ENCODE peak calls at places on chromosomes 3 and 15, in seven cellular contexts. B is mucosa of descending colon; E is GM23248; M is PC-3; R is cardiac fibroblast; S is AG04450; X is CD8-positive, alpha-beta memory T cell. D is an unnamed sample.

GRCh38 chr15:49826640-49827281 is 205.9 kb downstream of the DTWD1 start:
- DNase-seq in S (no peak), R (no peak), E (no peak), B (no peak), M (no peak), X (no peak), D (no peak)

GRCh38 chr3:99549918-99550603 is 88.3 kb upstream of the COL8A1 start:
- DNase-seq in S (no peak), R (peak; percentile 58), M (no peak), E (peak; percentile 57), X (no peak), B (no peak), D (no peak)

GRCh38 chr15:33737687-33738606 is 230.3 kb upstream of the CHRM5 start:
- DNase-seq in R (peak; percentile 41), S (no peak), B (no peak), M (peak; percentile 74), E (peak; percentile 49), X (no peak), D (no peak)

GRCh38 chr15:64930778-64931240 is 19.1 kb downstream of the ANKDD1A start:
- DNase-seq in E (peak; percentile 17), B (no peak), R (peak; percentile 69), M (no peak), S (peak; percentile 11), X (no peak), D (peak; percentile 70)

GRCh38 chr15:29638011-29638410 is 184.3 kb downstream of the TJP1 start:
- DNase-seq in R (no peak), M (no peak), S (no peak), E (no peak), B (no peak), X (no peak), D (no peak)

GRCh38 chr15:58611731-58612676 is 137.5 kb downstream of the ADAM10 start:
- DNase-seq in E (no peak), S (no peak), R (no peak), X (no peak), B (no peak), M (no peak), D (no peak)

GRCh38 chr15:70523634-70524033 is 239.7 kb downstream of the UACA start:
- DNase-seq in M (no peak), S (no peak), R (no peak), B (no peak), E (no peak), X (no peak), D (no peak)

GRCh38 chr3:126616931-126617330 is 38.0 kb downstream of the TXNRD3 start:
- DNase-seq in M (peak; percentile 3), E (no peak), B (no peak), S (no peak), X (no peak), R (no peak), D (no peak)

GRCh38 chr15:52709172-52709979 is 30.2 kb upstream of the ATOSA start:
- DNase-seq in R (no peak), X (no peak), B (peak; percentile 68), E (no peak), M (no peak), S (no peak), D (no peak)

GRCh38 chr3:168088106-168088722 is 7.5 kb downstream of the GOLIM4 start:
- DNase-seq in R (no peak), X (no peak), M (no peak), B (no peak), E (peak; percentile 39), S (no peak), D (no peak)

GRCh38 chr3:72336821-72337479 is 511.3 kb downstream of the SHQ1 start:
- DNase-seq in E (peak; percentile 84), B (peak; percentile 86), S (no peak), R (peak; percentile 89), X (no peak), M (peak; percentile 32), D (no peak)

GRCh38 chr3:53286727-53287412 is 31.0 kb upstream of the TKT start:
- DNase-seq in E (peak; percentile 57), B (no peak), R (peak; percentile 48), M (no peak), X (no peak), S (peak; percentile 15), D (no peak)

GRCh38 chr3:185900228-185900627 is 37.6 kb downstream of the TRA2B start:
- DNase-seq in S (peak; percentile 71), E (peak; percentile 99), R (peak; percentile 79), X (no peak), M (peak; percentile 99), B (no peak), D (no peak)

GRCh38 chr15:33547876-33548275 is 237.1 kb downstream of the RYR3 start:
- DNase-seq in M (peak; percentile 63), S (peak; percentile 7), X (no peak), R (peak; percentile 41), B (no peak), E (peak; percentile 40), D (no peak)

GRCh38 chr15:81339851-81340250 is 15.9 kb upstream of the STARD5 start:
- DNase-seq in E (no peak), X (no peak), S (no peak), M (no peak), B (no peak), R (no peak), D (no peak)

GRCh38 chr3:189862385-189863023 is 231.3 kb downstream of the TP63 start:
- DNase-seq in E (peak; percentile 61), B (no peak), X (no peak), R (peak; percentile 78), S (no peak), M (no peak), D (no peak)

DNA sequence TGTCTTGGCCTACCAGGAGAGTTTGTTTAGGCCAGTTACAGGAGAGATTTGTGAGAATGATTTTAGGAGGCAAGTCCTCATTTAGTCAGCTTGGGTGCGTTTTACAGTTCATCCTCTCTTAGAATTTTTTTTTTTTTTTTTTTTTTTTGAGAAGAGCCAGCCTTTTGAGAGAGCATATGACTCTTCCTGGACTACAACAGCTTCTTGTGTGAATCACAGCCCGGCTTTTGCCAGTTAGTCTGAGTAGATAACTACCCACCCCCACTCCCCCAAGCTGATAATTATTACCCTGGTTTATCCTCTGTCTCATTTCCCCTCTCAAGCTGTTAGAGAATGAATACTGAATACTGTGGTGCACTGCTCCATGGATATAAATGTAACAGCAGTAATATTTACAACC is 7.8 kb downstream of the CHD2 start:
- DNase-seq in X (peak; percentile 18), M (peak; percentile 65), S (peak; percentile 55), E (peak; percentile 97), R (peak; percentile 92), B (no peak), D (no peak)
- H3K4me3 ChIP-seq in X (peak overlapping the region; percentile 48), M (peak overlapping the region; percentile 48), S (peak overlapping the region; percentile 14), E (peak overlapping the region; percentile 89), R (no peak overlapping the region), B (no peak overlapping the region), D (peak overlapping the region; percentile 12)

DNA sequence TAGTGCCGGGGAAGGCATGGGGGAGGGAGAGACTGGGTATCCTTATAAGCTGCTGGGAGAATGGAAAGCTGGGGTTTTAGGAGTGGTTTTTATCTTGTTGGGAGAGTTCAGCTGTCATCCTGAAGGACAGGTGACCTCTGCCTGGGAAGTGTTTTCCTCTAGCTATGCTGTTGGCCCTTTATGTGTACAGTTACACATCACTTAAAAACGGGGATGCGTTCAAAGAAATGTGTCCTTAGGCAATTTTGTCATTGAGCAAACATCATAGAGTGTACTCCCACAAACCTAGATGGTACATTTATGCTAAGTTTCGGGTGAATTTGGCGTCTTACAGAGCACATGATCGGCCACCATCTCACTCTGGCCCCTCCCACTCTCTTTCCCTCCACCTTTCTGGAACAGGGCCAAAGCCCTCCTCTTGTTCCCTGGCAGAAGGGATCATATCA is 164.3 kb upstream of the NUDT16 start:
- DNase-seq in S (no peak), E (no peak), R (peak; percentile 66), X (no peak), M (peak; percentile 92), B (no peak), D (no peak)
- H3K4me3 ChIP-seq in S (no peak overlapping the region), E (peak overlapping the region; percentile 6), R (no peak overlapping the region), X (no peak overlapping the region), M (peak overlapping the region; percentile 50), B (no peak overlapping the region), D (no peak overlapping the region)

DNA sequence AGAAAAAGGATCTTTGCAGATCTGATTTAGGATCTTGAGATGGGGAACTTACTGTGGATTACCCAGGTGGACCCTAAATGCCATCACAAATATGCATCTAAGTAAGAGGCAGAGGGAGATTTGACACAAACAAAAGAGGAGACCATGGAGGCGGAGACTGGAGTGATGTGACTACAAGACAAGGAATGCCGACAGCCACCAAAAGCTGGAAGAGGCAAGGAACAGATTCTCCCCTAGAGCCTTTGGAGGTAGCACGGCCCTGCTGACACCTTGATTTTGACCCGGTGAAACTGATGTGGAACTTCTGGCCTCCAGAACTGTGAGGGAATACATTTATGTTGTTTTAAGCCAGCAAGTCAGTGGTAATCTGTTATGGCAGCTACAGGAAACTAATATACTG is 44.0 kb downstream of the GASK1A start:
- DNase-seq in S (no peak), B (no peak), X (no peak), M (no peak), E (no peak), R (no peak), D (no peak)
- H3K4me3 ChIP-seq in S (no peak overlapping the region), B (no peak overlapping the region), X (peak overlapping the region; percentile 5), M (no peak overlapping the region), E (no peak overlapping the region), R (no peak overlapping the region), D (no peak overlapping the region)

GRCh38 chr3:38826001-38826400 is 10.0 kb upstream of the SCN10A start:
- DNase-seq in M (no peak), X (no peak), R (no peak), E (no peak), S (no peak), B (no peak), D (peak; percentile 88)
- H3K4me3 ChIP-seq in M (no peak overlapping the region), X (no peak overlapping the region), R (no peak overlapping the region), E (no peak overlapping the region), S (no peak overlapping the region), B (no peak overlapping the region), D (no peak overlapping the region)

DNA sequence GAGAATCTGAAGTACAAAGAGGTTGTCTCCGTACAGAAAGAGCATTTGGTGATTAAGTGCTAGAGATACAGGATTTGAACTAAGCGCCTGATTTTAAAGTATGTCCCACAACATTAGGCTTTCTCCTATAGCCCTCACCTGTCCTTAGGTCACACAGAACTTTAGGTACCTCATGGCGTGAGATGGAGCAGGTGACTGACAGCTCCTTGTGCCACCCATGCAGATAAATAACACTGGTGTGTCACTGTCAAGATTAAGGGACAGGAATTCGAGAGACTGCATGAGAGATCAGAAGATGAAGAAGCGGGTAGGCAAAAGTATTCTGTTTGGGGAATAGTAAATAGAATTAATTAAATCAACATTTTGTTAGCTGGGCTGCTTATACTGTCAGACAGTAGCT is 1.1 kb downstream of the BLM start:
- DNase-seq in B (no peak), S (no peak), M (no peak), R (no peak), E (no peak), X (no peak), D (no peak)
- H3K4me3 ChIP-seq in B (no peak overlapping the region), S (no peak overlapping the region), M (peak overlapping the region; percentile 75), R (no peak overlapping the region), E (peak overlapping the region; percentile 88), X (peak overlapping the region; percentile 65), D (no peak overlapping the region)

D was measured in esophagus muscularis mucosa.